ENCODE peak calls at places on chromosomes 4 and X, in ten cellular contexts. B, Y, S, L, C, Q, W, D, O and T are unnamed samples.

GRCh38 chrX:9467751-9468150 is 2.9 kb downstream of the TBL1X start:
- DNase-seq in B (no peak), Y (no peak), S (no peak), L (no peak), C (peak), Q (no peak), W (no peak), D (no peak), O (no peak), T (no peak)

GRCh38 chrX:119758682-119759332 is 419 bp downstream of the SOWAHD start:
- DNase-seq in B (peak), Y (no peak), S (peak), L (no peak), C (peak), Q (no peak), W (no peak), D (peak), O (peak), T (no peak)

GRCh38 chrX:50988649-50989048 is 78.1 kb downstream of the BMP15 start:
- DNase-seq in B (no peak), Y (no peak), S (peak), L (no peak), C (peak), Q (no peak), W (no peak), D (no peak), O (no peak), T (no peak)

GRCh38 chr4:132227349-132228165 is 921.5 kb upstream of the PCDH10 start:
- DNase-seq in B (no peak), Y (no peak), S (peak), L (no peak), C (peak), Q (no peak), W (no peak), D (peak), O (no peak), T (no peak)

GRCh38 chrX:135522878-135523693 is 2.6 kb downstream of the INTS6L start:
- DNase-seq in B (no peak), Y (no peak), S (no peak), L (no peak), C (no peak), Q (no peak), W (no peak), D (no peak), O (no peak), T (no peak)

GRCh38 chr4:59818656-59819055 is 1381.5 kb upstream of the ADGRL3 start:
- DNase-seq in B (no peak), Y (no peak), S (no peak), L (no peak), C (no peak), Q (no peak), W (no peak), D (no peak), O (no peak), T (no peak)

GRCh38 chr4:22692736-22693135 is at the start of gene GBA3:
- DNase-seq in B (no peak), Y (no peak), S (no peak), L (no peak), C (no peak), Q (no peak), W (no peak), D (no peak), O (no peak), T (no peak)

GRCh38 chr4:86218721-86219481 is 141.0 kb downstream of the MAPK10 start:
- DNase-seq in B (no peak), Y (no peak), S (peak), L (no peak), C (no peak), Q (no peak), W (no peak), D (peak), O (no peak), T (no peak)

GRCh38 chr4:114649908-114650307 is 51.3 kb downstream of the UGT8 start:
- DNase-seq in B (no peak), Y (no peak), S (no peak), L (no peak), C (no peak), Q (no peak), W (no peak), D (no peak), O (no peak), T (no peak)

GRCh38 chrX:65575024-65575423 is 40.4 kb upstream of the LAS1L start:
- DNase-seq in B (no peak), Y (no peak), S (no peak), L (no peak), C (no peak), Q (no peak), W (no peak), D (no peak), O (no peak), T (no peak)

GRCh38 chrX:108285918-108286317 is 152.3 kb downstream of the COL4A6 start:
- DNase-seq in B (no peak), Y (no peak), S (no peak), L (no peak), C (no peak), Q (no peak), W (no peak), D (no peak), O (no peak), T (no peak)
- H3K27ac ChIP-seq in B (no peak), Y (no peak), S (no peak), L (no peak), C (no peak), Q (no peak), W (no peak), D (no peak), O (no peak), T (no peak)

GRCh38 chrX:10483191-10483808 is 137.1 kb downstream of the MID1 start:
- DNase-seq in B (peak), Y (no peak), S (no peak), L (no peak), C (peak), Q (peak), W (no peak), D (peak), O (no peak), T (no peak)

GRCh38 chrX:10482708-10483107 is 137.7 kb downstream of the MID1 start:
- DNase-seq in B (no peak), Y (no peak), S (no peak), L (no peak), C (no peak), Q (no peak), W (no peak), D (no peak), O (no peak), T (no peak)

GRCh38 chrX:10485331-10485730 is 135.1 kb downstream of the MID1 start:
- DNase-seq in B (no peak), Y (no peak), S (no peak), L (no peak), C (no peak), Q (no peak), W (no peak), D (no peak), O (no peak), T (no peak)

GRCh38 chrX:10484683-10485247 is 135.6 kb downstream of the MID1 start:
- DNase-seq in B (no peak), Y (no peak), S (no peak), L (no peak), C (no peak), Q (no peak), W (no peak), D (no peak), O (no peak), T (no peak)

GRCh38 chrX:10486373-10486772 is 134.0 kb downstream of the MID1 start:
- DNase-seq in B (no peak), Y (no peak), S (no peak), L (no peak), C (no peak), Q (no peak), W (peak), D (no peak), O (no peak), T (no peak)
- H3K27ac ChIP-seq in B (peak), Y (no peak), S (peak), L (no peak), C (peak), Q (no peak), W (no peak), D (no peak), O (no peak), T (peak)

GRCh38 chr4:7988437-7988836 is 48.8 kb upstream of the AFAP1 start:
- DNase-seq in B (no peak), Y (no peak), S (no peak), L (no peak), C (no peak), Q (no peak), W (no peak), D (no peak), O (no peak), T (no peak)
- H3K27ac ChIP-seq in B (no peak), Y (no peak), S (no peak), L (no peak), C (no peak), Q (no peak), W (no peak), D (no peak), O (no peak), T (no peak)

GRCh38 chr4:105283501-105283900 is 136.8 kb downstream of the TET2 start:
- DNase-seq in B (no peak), Y (no peak), S (no peak), L (no peak), C (no peak), Q (no peak), W (no peak), D (no peak), O (no peak), T (no peak)

GRCh38 chr4:105291920-105292319 is 145.2 kb downstream of the TET2 start:
- DNase-seq in B (no peak), Y (no peak), S (no peak), L (no peak), C (no peak), Q (no peak), W (no peak), D (no peak), O (no peak), T (no peak)

GRCh38 chr4:105282489-105282888 is 135.8 kb downstream of the TET2 start:
- DNase-seq in B (no peak), Y (no peak), S (no peak), L (no peak), C (no peak), Q (no peak), W (no peak), D (no peak), O (no peak), T (no peak)

GRCh38 chr4:105288121-105288520 is 141.4 kb downstream of the TET2 start:
- DNase-seq in B (no peak), Y (no peak), S (no peak), L (no peak), C (no peak), Q (no peak), W (no peak), D (no peak), O (no peak), T (no peak)
- H3K27ac ChIP-seq in B (no peak), Y (no peak), S (no peak), L (no peak), C (no peak), Q (no peak), W (no peak), D (no peak), O (no peak), T (no peak)